ENCODE peak calls at places on chromosomes 1 and 21, in ten cellular contexts. L, H, J, Z, S, C, U, A, W and Y are unnamed samples.

GRCh38 chr1:103191327-103191726 is 83.0 kb upstream of the COL11A1 start:
- DNase-seq in L (no peak), H (no peak), J (no peak), Z (no peak), S (no peak), C (no peak), U (no peak), A (no peak), W (peak), Y (no peak)

GRCh38 chr21:35086357-35086756 is 37.3 kb upstream of the RUNX1 start:
- DNase-seq in L (no peak), H (no peak), J (peak), Z (peak), S (no peak), C (no peak), U (no peak), A (no peak), W (no peak), Y (no peak)

GRCh38 chr1:109181085-109181806 is 32.5 kb upstream of the SARS1 start:
- DNase-seq in L (no peak), H (no peak), J (peak), Z (no peak), S (no peak), C (no peak), U (peak), A (no peak), W (peak), Y (peak)

GRCh38 chr1:44817771-44818495 is 9.6 kb downstream of the BTBD19 start:
- DNase-seq in L (no peak), H (no peak), J (no peak), Z (no peak), S (no peak), C (no peak), U (no peak), A (no peak), W (no peak), Y (no peak)

GRCh38 chr1:214461305-214461704 is 90.1 kb downstream of the PTPN14 start:
- DNase-seq in L (no peak), H (no peak), J (no peak), Z (no peak), S (no peak), C (no peak), U (no peak), A (no peak), W (no peak), Y (no peak)

GRCh38 chr1:88983791-88984552 is 8.5 kb downstream of the KYAT3 start:
- DNase-seq in L (no peak), H (peak), J (peak), Z (peak), S (no peak), C (no peak), U (peak), A (peak), W (peak), Y (peak)

GRCh38 chr1:2503554-2504223 is 22.7 kb downstream of the PANK4 start:
- DNase-seq in L (no peak), H (no peak), J (no peak), Z (no peak), S (no peak), C (no peak), U (no peak), A (no peak), W (no peak), Y (no peak)

GRCh38 chr1:1040004-1040991 is 20.4 kb downstream of the AGRN start:
- DNase-seq in L (peak), H (peak), J (peak), Z (no peak), S (no peak), C (peak), U (peak), A (peak), W (peak), Y (no peak)

GRCh38 chr1:246567258-246568235 is 1.3 kb downstream of the CNST start:
- DNase-seq in L (no peak), H (no peak), J (peak), Z (peak), S (no peak), C (no peak), U (peak), A (no peak), W (peak), Y (peak)

GRCh38 chr21:38936237-38936636 is 130.5 kb downstream of the ETS2 start:
- DNase-seq in L (no peak), H (no peak), J (no peak), Z (no peak), S (no peak), C (no peak), U (no peak), A (no peak), W (no peak), Y (no peak)

GRCh38 chr1:116127123-116127847 is 16.1 kb downstream of the MAB21L3 start:
- DNase-seq in L (no peak), H (no peak), J (no peak), Z (no peak), S (no peak), C (no peak), U (no peak), A (no peak), W (no peak), Y (no peak)

GRCh38 chr1:47871799-47872353 is 125.3 kb downstream of the TRABD2B start:
- DNase-seq in L (no peak), H (no peak), J (no peak), Z (peak), S (no peak), C (no peak), U (peak), A (no peak), W (peak), Y (peak)

GRCh38 chr1:42006836-42007235 is 88.1 kb upstream of the HIVEP3 start:
- DNase-seq in L (no peak), H (no peak), J (peak), Z (no peak), S (no peak), C (no peak), U (no peak), A (no peak), W (no peak), Y (no peak)

GRCh38 chr21:35840949-35841348 is 219.4 kb downstream of the SETD4 start:
- DNase-seq in L (no peak), H (no peak), J (no peak), Z (no peak), S (no peak), C (no peak), U (no peak), A (no peak), W (no peak), Y (no peak)

GRCh38 chr1:76106719-76107235 is 32.2 kb downstream of the ST6GALNAC3 start:
- DNase-seq in L (no peak), H (no peak), J (no peak), Z (no peak), S (no peak), C (no peak), U (no peak), A (no peak), W (no peak), Y (no peak)

GRCh38 chr1:64911326-64911725 is 55.0 kb downstream of the JAK1 start:
- DNase-seq in L (no peak), H (no peak), J (no peak), Z (no peak), S (no peak), C (no peak), U (no peak), A (no peak), W (no peak), Y (no peak)